ENCODE peak calls at places on chromosomes 13 and 19, in six cellular contexts. X is effector memory CD4-positive, alpha-beta T cell; A is astrocyte of the cerebellum; M is tibial nerve; L is fibroblast of pulmonary artery; Y is thoracic aorta. N is an unnamed sample.

GRCh38 chr19:47541507-47541906 is 26.6 kb upstream of the NAPA start:
- DNase-seq in A (no peak), X (peak), Y (no peak), L (no peak), M (no peak), N (no peak)

GRCh38 chr13:22717036-22717435 is 463.7 kb upstream of the SGCG start:
- DNase-seq in X (no peak), L (no peak), A (no peak), Y (no peak), M (no peak), N (no peak)

GRCh38 chr19:11481777-11482383 is 1.0 kb upstream of the ELAVL3 start:
- DNase-seq in L (peak), M (no peak), Y (peak), X (peak), A (no peak), N (peak)

GRCh38 chr19:43470288-43470687 is 4.9 kb upstream of the LYPD3 start:
- DNase-seq in X (no peak), Y (no peak), M (no peak), L (no peak), A (no peak), N (no peak)

GRCh38 chr19:38661996-38662395 is 14.5 kb downstream of the ACTN4 start:
- DNase-seq in Y (no peak), X (no peak), A (no peak), L (no peak), M (no peak), N (peak)

GRCh38 chr13:31090921-31091624 is 70.6 kb downstream of the HSPH1 start:
- DNase-seq in M (no peak), L (peak), Y (no peak), A (no peak), X (no peak), N (no peak)

GRCh38 chr13:97953376-97953970 is at the start of gene IPO5:
- DNase-seq in A (peak), Y (no peak), M (no peak), L (no peak), X (no peak), N (no peak)

GRCh38 chr19:21698215-21698614 is 69.2 kb downstream of the ZNF100 start:
- DNase-seq in L (peak), Y (no peak), X (no peak), M (no peak), A (no peak), N (no peak)

GRCh38 chr19:51110666-51110971 is 2.4 kb upstream of the CTU1 start:
- DNase-seq in A (no peak), M (no peak), X (no peak), L (no peak), Y (no peak), N (no peak)

GRCh38 chr19:22595422-22595821 is 38.7 kb upstream of the ZNF492 start:
- DNase-seq in L (no peak), Y (no peak), X (no peak), A (no peak), M (no peak), N (no peak)

GRCh38 chr13:101449971-101450748 is 2.3 kb upstream of the ITGBL1 start:
- DNase-seq in L (peak), A (peak), Y (no peak), M (no peak), X (no peak), N (no peak)

GRCh38 chr13:95296326-95296939 is 4.8 kb downstream of the ABCC4 start:
- DNase-seq in Y (no peak), A (no peak), X (no peak), L (peak), M (no peak), N (peak)

GRCh38 chr19:35311901-35312665 is 16.9 kb upstream of the CD22 start:
- DNase-seq in Y (no peak), A (no peak), L (no peak), X (no peak), M (no peak), N (no peak)

GRCh38 chr19:38148337-38148736 is 75.7 kb downstream of the DPF1 start:
- DNase-seq in X (no peak), M (no peak), Y (no peak), L (no peak), A (no peak), N (no peak)

GRCh38 chr19:55563261-55563690 is 17.4 kb downstream of the ZNF579 start:
- DNase-seq in X (no peak), Y (no peak), L (peak), M (no peak), A (no peak), N (peak)

GRCh38 chr13:33710924-33711323 is 107.0 kb upstream of the RFC3 start:
- DNase-seq in A (no peak), Y (no peak), L (no peak), M (no peak), X (no peak), N (no peak)

GRCh38 chr19:1942078-1942933 is 1.3 kb downstream of the CSNK1G2 start:
- DNase-seq in X (peak), L (peak), M (peak), A (no peak), Y (no peak), N (peak)

GRCh38 chr19:21839966-21840365 is 4.0 kb upstream of the ZNF43 start:
- DNase-seq in Y (no peak), A (no peak), L (no peak), M (no peak), X (no peak), N (no peak)

GRCh38 chr13:48235100-48235813 is 2.3 kb downstream of the ITM2B start:
- DNase-seq in Y (no peak), M (no peak), X (no peak), L (peak), A (no peak), N (peak)

GRCh38 chr19:16042533-16043085 is 33.7 kb upstream of the TPM4 start:
- DNase-seq in X (no peak), L (peak), M (no peak), A (no peak), Y (no peak), N (no peak)

GRCh38 chr13:36377822-36378480 is 31.8 kb upstream of the SPART start:
- DNase-seq in A (no peak), M (no peak), L (peak), Y (no peak), X (no peak), N (no peak)

DNA sequence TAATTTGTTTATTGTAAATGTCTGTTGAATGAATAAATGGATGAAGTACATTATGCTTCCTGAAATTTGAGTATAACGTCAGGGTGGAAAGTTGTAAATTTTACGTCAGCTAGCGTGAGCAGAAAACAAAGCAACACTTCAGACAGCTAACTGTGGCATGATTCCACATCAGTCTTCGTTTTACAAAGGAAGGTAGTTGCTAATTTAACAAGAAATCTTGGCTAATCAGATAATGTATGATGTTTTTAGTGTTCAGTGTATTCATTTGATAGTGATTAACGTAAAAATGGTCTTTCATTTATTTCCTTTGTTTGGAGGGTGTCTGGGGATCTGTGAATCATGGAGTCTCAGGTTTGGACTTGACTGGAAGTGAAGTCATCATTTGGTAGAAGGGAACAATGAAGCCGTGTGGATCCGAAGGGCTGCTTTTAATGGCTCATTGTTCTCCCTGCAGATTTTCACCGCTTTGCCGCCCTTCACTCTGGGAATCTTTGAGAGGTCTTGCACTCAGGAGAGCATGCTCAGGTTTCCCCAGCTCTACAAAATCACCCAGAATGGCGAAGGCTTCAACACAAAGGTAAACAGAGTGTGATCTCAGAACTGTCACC is 215.0 kb downstream of the SHISA2 start:
- DNase-seq in L (no peak), A (no peak), Y (no peak), M (no peak), X (no peak), N (no peak)
- H3K4me3 ChIP-seq in L (no peak), A (no peak), Y (no peak), M (no peak), X (no peak), N (no peak)

GRCh38 chr13:114145256-114145655 is 12.8 kb upstream of the RASA3 start:
- DNase-seq in Y (no peak), X (no peak), L (no peak), M (no peak), A (no peak), N (peak)
- H3K4me3 ChIP-seq in Y (no peak), X (peak), L (no peak), M (no peak), A (no peak), N (no peak)

GRCh38 chr19:10420444-10421239 is at the start of gene PDE4A:
- DNase-seq in Y (no peak), M (no peak), X (no peak), A (no peak), L (peak), N (no peak)
- H3K4me3 ChIP-seq in Y (peak), M (no peak), X (peak), A (peak), L (peak), N (no peak)

GRCh38 chr19:52191951-52192350 is 2.1 kb downstream of the PPP2R1A start:
- DNase-seq in A (no peak), Y (no peak), X (no peak), L (no peak), M (no peak), N (no peak)
- H3K4me3 ChIP-seq in A (no peak), Y (peak), X (no peak), L (no peak), M (no peak), N (no peak)